ENCODE peak calls at places on chromosomes 12 and 14, in four cellular contexts. One of them, this sample, is unnamed.

GRCh38 chr12:68434391-68435007 is 102.3 kb upstream of the MDM1 start:
- DNase-seq in K562: no peak
- DNase-seq in HepG2: no peak
- DNase-seq in IMR-90: no peak
- DNase-seq in this sample: no peak

GRCh38 chr12:79844693-79845092 is 90.2 kb downstream of the PPP1R12A start:
- DNase-seq in IMR-90: peak
- DNase-seq in K562: peak
- DNase-seq in HepG2: peak
- DNase-seq in this sample: peak

GRCh38 chr12:113781415-113782198 is 184.5 kb downstream of the RBM19 start:
- DNase-seq in HepG2: peak
- DNase-seq in K562: no peak
- DNase-seq in IMR-90: peak
- DNase-seq in this sample: no peak

GRCh38 chr12:124906606-124907261 is 7.7 kb downstream of the UBC start:
- DNase-seq in HepG2: peak
- DNase-seq in IMR-90: peak
- DNase-seq in K562: peak
- DNase-seq in this sample: peak

GRCh38 chr12:113537751-113538087 is 66.0 kb upstream of the LHX5 start:
- DNase-seq in IMR-90: no peak
- DNase-seq in HepG2: no peak
- DNase-seq in K562: no peak
- DNase-seq in this sample: no peak

GRCh38 chr12:52495385-52495784 is 2.3 kb upstream of the KRT6A start:
- DNase-seq in HepG2: no peak
- DNase-seq in IMR-90: no peak
- DNase-seq in K562: no peak
- DNase-seq in this sample: peak

GRCh38 chr14:92316937-92317336 is 6.0 kb upstream of the SLC24A4 start:
- DNase-seq in K562: no peak
- DNase-seq in IMR-90: no peak
- DNase-seq in HepG2: no peak
- DNase-seq in this sample: peak

GRCh38 chr14:30362369-30363218 is 196.4 kb upstream of the G2E3 start:
- DNase-seq in IMR-90: no peak
- DNase-seq in HepG2: no peak
- DNase-seq in K562: no peak
- DNase-seq in this sample: no peak

GRCh38 chr14:76109087-76109880 is 42.4 kb upstream of the GPATCH2L start:
- DNase-seq in K562: no peak
- DNase-seq in HepG2: no peak
- DNase-seq in IMR-90: no peak
- DNase-seq in this sample: no peak

GRCh38 chr12:110889361-110889760 is 31.0 kb downstream of the MYL2 start:
- DNase-seq in K562: no peak
- DNase-seq in IMR-90: no peak
- DNase-seq in HepG2: no peak
- DNase-seq in this sample: no peak

GRCh38 chr12:82326905-82327503 is 31.2 kb downstream of the CCDC59 start:
- DNase-seq in HepG2: peak
- DNase-seq in K562: peak
- DNase-seq in IMR-90: peak
- DNase-seq in this sample: peak

GRCh38 chr14:78921856-78922255 is 751.7 kb downstream of the NRXN3 start:
- DNase-seq in K562: no peak
- DNase-seq in HepG2: no peak
- DNase-seq in IMR-90: peak
- DNase-seq in this sample: no peak

GRCh38 chr12:34219046-34219770 is 196.9 kb downstream of the ALG10 start:
- DNase-seq in HepG2: no peak
- DNase-seq in K562: no peak
- DNase-seq in IMR-90: peak
- DNase-seq in this sample: no peak

GRCh38 chr12:130764475-130765185 is 48.5 kb upstream of the RIMBP2 start:
- DNase-seq in HepG2: no peak
- DNase-seq in K562: peak
- DNase-seq in IMR-90: peak
- DNase-seq in this sample: peak

GRCh38 chr12:106415134-106415533 is 57.6 kb downstream of the POLR3B start:
- DNase-seq in HepG2: no peak
- DNase-seq in K562: no peak
- DNase-seq in IMR-90: peak
- DNase-seq in this sample: no peak

GRCh38 chr14:32607399-32607798 is 278.3 kb downstream of the AKAP6 start:
- DNase-seq in IMR-90: no peak
- DNase-seq in HepG2: no peak
- DNase-seq in K562: no peak
- DNase-seq in this sample: no peak

GRCh38 chr12:31589582-31589895 is 1.4 kb downstream of the DENND5B start:
- DNase-seq in K562: no peak
- DNase-seq in HepG2: no peak
- DNase-seq in IMR-90: no peak
- DNase-seq in this sample: no peak

GRCh38 chr12:6965026-6965661 is 5.3 kb downstream of the PHB2 start:
- DNase-seq in K562: peak
- DNase-seq in HepG2: peak
- DNase-seq in IMR-90: peak
- DNase-seq in this sample: peak

GRCh38 chr12:95810411-95810810 is 19.8 kb upstream of the NTN4 start:
- DNase-seq in IMR-90: no peak
- DNase-seq in K562: no peak
- DNase-seq in HepG2: no peak
- DNase-seq in this sample: no peak

GRCh38 chr14:56271988-56272387 is 153.8 kb downstream of the PELI2 start:
- DNase-seq in HepG2: no peak
- DNase-seq in IMR-90: peak
- DNase-seq in K562: no peak
- DNase-seq in this sample: no peak

GRCh38 chr12:132408001-132408400 is 78.6 kb upstream of the GALNT9 start:
- DNase-seq in K562: no peak
- DNase-seq in IMR-90: no peak
- DNase-seq in HepG2: no peak
- DNase-seq in this sample: no peak

GRCh38 chr12:53867216-53868012 is 71.2 kb upstream of the HOXC13 start:
- DNase-seq in IMR-90: no peak
- DNase-seq in K562: peak
- DNase-seq in HepG2: peak
- DNase-seq in this sample: peak

GRCh38 chr12:14548609-14549008 is 19.1 kb downstream of the PLBD1 start:
- DNase-seq in IMR-90: no peak
- DNase-seq in HepG2: no peak
- DNase-seq in K562: no peak
- DNase-seq in this sample: no peak

GRCh38 chr14:99122521-99123125 is 149.4 kb downstream of the BCL11B start:
- DNase-seq in IMR-90: no peak
- DNase-seq in K562: no peak
- DNase-seq in HepG2: no peak
- DNase-seq in this sample: no peak

GRCh38 chr14:72781476-72782181 is 112.3 kb downstream of the DPF3 start:
- DNase-seq in HepG2: peak
- DNase-seq in IMR-90: peak
- DNase-seq in K562: no peak
- DNase-seq in this sample: peak

GRCh38 chr12:105977256-105978051 is 161.3 kb downstream of the NUAK1 start:
- DNase-seq in K562: no peak
- DNase-seq in HepG2: no peak
- DNase-seq in IMR-90: peak
- DNase-seq in this sample: no peak

GRCh38 chr14:72852194-72852593 is 41.7 kb downstream of the DPF3 start:
- DNase-seq in IMR-90: no peak
- DNase-seq in HepG2: no peak
- DNase-seq in K562: no peak
- DNase-seq in this sample: no peak

GRCh38 chr12:48002179-48002601 is 2.1 kb downstream of the COL2A1 start:
- DNase-seq in IMR-90: no peak
- DNase-seq in K562: no peak
- DNase-seq in HepG2: no peak
- DNase-seq in this sample: peak

GRCh38 chr14:99395904-99396530 is 84.6 kb downstream of the SETD3 start:
- DNase-seq in HepG2: no peak
- DNase-seq in IMR-90: peak
- DNase-seq in K562: no peak
- DNase-seq in this sample: peak

GRCh38 chr12:111788178-111788654 is 21.5 kb downstream of the ALDH2 start:
- DNase-seq in HepG2: no peak
- DNase-seq in K562: no peak
- DNase-seq in IMR-90: peak
- DNase-seq in this sample: peak

GRCh38 chr12:123075591-123076171 is 75.2 kb downstream of the PITPNM2 start:
- DNase-seq in IMR-90: no peak
- DNase-seq in HepG2: peak
- DNase-seq in K562: peak
- DNase-seq in this sample: no peak

DNA sequence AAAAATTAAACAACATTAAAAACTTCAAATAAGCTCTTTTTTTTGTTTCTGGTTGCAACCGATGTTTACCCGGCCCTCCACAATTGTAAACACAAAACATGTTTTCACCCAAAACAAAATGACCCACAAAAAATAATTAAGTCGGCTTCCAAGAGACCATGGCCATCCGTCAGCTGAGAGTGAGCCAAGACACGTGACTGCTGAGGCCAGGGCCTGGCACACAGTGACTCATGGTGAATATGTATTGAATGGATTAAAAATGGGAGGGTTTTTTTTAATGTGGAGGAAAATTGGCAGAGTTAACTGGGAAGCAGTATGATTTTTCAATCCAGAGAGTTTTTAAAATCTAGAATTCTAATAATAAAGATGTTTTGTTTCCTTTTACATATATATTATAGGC is 13.8 kb upstream of the CPNE8 start:
- DNase-seq in HepG2: no peak
- DNase-seq in IMR-90: no peak
- DNase-seq in K562: no peak
- DNase-seq in this sample: no peak
- TF ChIP-seq MAZ in HepG2: no peak
- TF ChIP-seq MAZ in IMR-90: no peak
- TF ChIP-seq MAZ in K562: no peak
- TF ChIP-seq MAZ in this sample: no peak

DNA sequence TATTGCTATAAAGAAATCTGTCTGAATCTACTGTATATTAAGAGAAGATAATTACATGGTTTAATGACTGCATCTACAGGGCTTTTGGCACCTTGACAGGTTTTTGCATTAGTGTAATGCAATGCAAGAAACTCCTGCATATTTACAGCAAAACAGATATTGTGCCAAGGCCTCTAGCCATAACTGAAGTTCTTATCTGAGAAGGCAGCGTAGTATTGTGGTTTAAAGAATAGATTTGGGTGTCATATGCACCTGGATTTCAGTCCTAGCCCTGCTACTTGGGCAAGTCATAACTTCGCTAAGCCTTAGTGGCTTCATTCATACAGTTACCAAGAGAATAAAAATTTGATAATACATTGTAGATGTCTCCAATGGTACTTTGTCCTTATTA is 350.1 kb downstream of the CCDC91 start:
- DNase-seq in IMR-90: no peak
- DNase-seq in HepG2: no peak
- DNase-seq in K562: no peak
- DNase-seq in this sample: no peak
- TF ChIP-seq MAZ in IMR-90: no peak
- TF ChIP-seq MAZ in HepG2: no peak
- TF ChIP-seq MAZ in K562: peak
- TF ChIP-seq MAZ in this sample: no peak

GRCh38 chr12:100141998-100142850 is 450 bp downstream of the BLTP3B start:
- DNase-seq in K562: peak
- DNase-seq in IMR-90: no peak
- DNase-seq in HepG2: peak
- DNase-seq in this sample: no peak

GRCh38 chr12:100142851-100143559 is at the start of gene BLTP3B:
- DNase-seq in HepG2: peak
- DNase-seq in K562: peak
- DNase-seq in IMR-90: peak
- DNase-seq in this sample: peak

GRCh38 chr12:100133200-100133599 is 9.5 kb downstream of the BLTP3B start:
- DNase-seq in K562: no peak
- DNase-seq in IMR-90: no peak
- DNase-seq in HepG2: no peak
- DNase-seq in this sample: no peak

GRCh38 chr12:100141666-100141997 is 1.0 kb downstream of the BLTP3B start:
- DNase-seq in K562: no peak
- DNase-seq in IMR-90: peak
- DNase-seq in HepG2: no peak
- DNase-seq in this sample: peak

GRCh38 chr12:100138048-100138907 is 4.4 kb downstream of the BLTP3B start:
- DNase-seq in K562: no peak
- DNase-seq in IMR-90: peak
- DNase-seq in HepG2: no peak
- DNase-seq in this sample: peak
- TF ChIP-seq MAZ in K562: no peak
- TF ChIP-seq MAZ in IMR-90: no peak
- TF ChIP-seq MAZ in HepG2: no peak
- TF ChIP-seq MAZ in this sample: no peak

DNA sequence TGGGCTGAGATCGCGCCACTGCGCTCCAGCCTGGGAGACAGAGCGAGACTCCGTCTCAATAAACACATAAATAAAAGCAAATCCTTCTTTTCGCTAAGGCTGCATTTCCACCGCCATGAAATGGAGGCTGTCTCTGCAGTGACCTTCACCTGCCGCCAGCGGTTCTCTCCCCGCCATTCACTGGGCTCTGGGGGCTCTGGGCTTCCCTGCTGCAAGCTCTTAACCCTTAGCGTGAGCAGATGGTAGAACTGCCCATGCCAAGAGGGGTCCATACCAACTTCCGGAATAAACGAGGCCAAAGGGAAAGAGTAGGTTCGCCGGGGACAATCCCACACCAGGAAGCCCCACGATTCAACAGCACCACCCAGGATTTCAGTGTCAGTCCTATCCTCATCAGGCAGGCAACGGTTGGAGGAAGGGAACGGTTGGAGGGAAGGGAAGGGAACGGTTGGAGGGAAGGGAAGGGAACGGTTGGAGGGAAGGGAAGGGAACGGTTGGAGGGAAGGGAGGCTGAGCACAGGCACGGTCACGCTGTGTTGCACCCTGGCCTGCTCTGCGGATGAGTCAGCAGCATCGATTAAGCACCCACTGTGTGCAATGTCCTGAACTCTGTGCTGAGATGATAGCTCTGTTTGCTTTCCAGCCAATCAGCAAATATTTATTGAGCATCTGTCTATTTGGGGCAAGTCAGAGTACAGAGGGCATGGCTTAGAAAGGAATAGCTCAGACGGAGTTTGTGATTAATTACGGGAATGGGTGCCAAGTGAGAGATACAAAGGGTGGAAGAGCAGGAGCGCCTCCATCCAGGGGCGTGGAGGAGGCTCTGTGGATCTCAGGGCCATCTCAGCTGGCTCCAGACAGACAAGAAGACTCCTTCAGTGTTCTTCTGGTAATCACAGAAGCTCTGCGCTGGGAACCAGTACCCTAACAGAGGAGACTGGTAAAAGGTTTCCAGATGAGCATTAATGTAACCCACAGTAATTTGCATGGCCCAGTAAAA is 77.9 kb downstream of the NINJ2 start:
- DNase-seq in IMR-90: no peak
- DNase-seq in HepG2: peak
- DNase-seq in K562: no peak
- DNase-seq in this sample: no peak
- TF ChIP-seq MAZ in IMR-90: no peak
- TF ChIP-seq MAZ in HepG2: peak
- TF ChIP-seq MAZ in K562: no peak
- TF ChIP-seq MAZ in this sample: no peak